ENCODE peak calls at places on chromosomes 13 and 19, in nine cellular contexts. One of them, this sample, is unnamed.

GRCh38 chr13:29487466-29488454 is 107.7 kb downstream of the SLC7A1 start:
- DNase-seq in EL: no peak
- DNase-seq in ovary: peak
- DNase-seq in sciatic nerve: no peak
- DNase-seq in fibroblast of pulmonary artery: no peak
- DNase-seq in WERI-Rb-1: no peak
- DNase-seq in psoas muscle: no peak
- DNase-seq in NCI-H82: no peak
- DNase-seq in activated CD4-positive, alpha-beta T cell treated with anti-CD3 and anti-CD28 coated beads for 24 hours: no peak
- DNase-seq in this sample: no peak

GRCh38 chr13:23455401-23456185 is 22.1 kb upstream of the SACS start:
- DNase-seq in activated CD4-positive, alpha-beta T cell treated with anti-CD3 and anti-CD28 coated beads for 24 hours: no peak
- DNase-seq in NCI-H82: no peak
- DNase-seq in fibroblast of pulmonary artery: no peak
- DNase-seq in psoas muscle: no peak
- DNase-seq in sciatic nerve: no peak
- DNase-seq in EL: no peak
- DNase-seq in WERI-Rb-1: no peak
- DNase-seq in ovary: no peak
- DNase-seq in this sample: no peak

GRCh38 chr13:106276876-106277275 is 258.6 kb downstream of the EFNB2 start:
- DNase-seq in sciatic nerve: no peak
- DNase-seq in fibroblast of pulmonary artery: no peak
- DNase-seq in activated CD4-positive, alpha-beta T cell treated with anti-CD3 and anti-CD28 coated beads for 24 hours: no peak
- DNase-seq in EL: no peak
- DNase-seq in NCI-H82: no peak
- DNase-seq in psoas muscle: no peak
- DNase-seq in ovary: no peak
- DNase-seq in WERI-Rb-1: no peak
- DNase-seq in this sample: no peak

GRCh38 chr13:46339035-46339666 is 47.9 kb downstream of the RUBCNL start:
- DNase-seq in psoas muscle: no peak
- DNase-seq in NCI-H82: no peak
- DNase-seq in activated CD4-positive, alpha-beta T cell treated with anti-CD3 and anti-CD28 coated beads for 24 hours: no peak
- DNase-seq in fibroblast of pulmonary artery: peak
- DNase-seq in EL: peak
- DNase-seq in sciatic nerve: peak
- DNase-seq in WERI-Rb-1: no peak
- DNase-seq in ovary: no peak
- DNase-seq in this sample: no peak

GRCh38 chr19:54420383-54421168 is 5.3 kb downstream of the TTYH1 start:
- DNase-seq in NCI-H82: no peak
- DNase-seq in sciatic nerve: peak
- DNase-seq in ovary: no peak
- DNase-seq in fibroblast of pulmonary artery: peak
- DNase-seq in psoas muscle: no peak
- DNase-seq in activated CD4-positive, alpha-beta T cell treated with anti-CD3 and anti-CD28 coated beads for 24 hours: no peak
- DNase-seq in EL: no peak
- DNase-seq in WERI-Rb-1: no peak
- DNase-seq in this sample: no peak

GRCh38 chr19:57241181-57241580 is 749 bp downstream of the ZNF805 start:
- DNase-seq in psoas muscle: no peak
- DNase-seq in fibroblast of pulmonary artery: peak
- DNase-seq in NCI-H82: peak
- DNase-seq in ovary: no peak
- DNase-seq in WERI-Rb-1: no peak
- DNase-seq in sciatic nerve: no peak
- DNase-seq in EL: peak
- DNase-seq in activated CD4-positive, alpha-beta T cell treated with anti-CD3 and anti-CD28 coated beads for 24 hours: no peak
- DNase-seq in this sample: no peak

GRCh38 chr13:80297094-80297493 is 43.8 kb downstream of the SPRY2 start:
- DNase-seq in psoas muscle: no peak
- DNase-seq in WERI-Rb-1: no peak
- DNase-seq in activated CD4-positive, alpha-beta T cell treated with anti-CD3 and anti-CD28 coated beads for 24 hours: no peak
- DNase-seq in fibroblast of pulmonary artery: no peak
- DNase-seq in sciatic nerve: no peak
- DNase-seq in NCI-H82: no peak
- DNase-seq in ovary: no peak
- DNase-seq in EL: no peak
- DNase-seq in this sample: no peak

GRCh38 chr19:41437944-41438574 is 1.7 kb downstream of the DMAC2 start:
- DNase-seq in EL: no peak
- DNase-seq in NCI-H82: no peak
- DNase-seq in fibroblast of pulmonary artery: no peak
- DNase-seq in sciatic nerve: peak
- DNase-seq in psoas muscle: no peak
- DNase-seq in ovary: peak
- DNase-seq in WERI-Rb-1: no peak
- DNase-seq in activated CD4-positive, alpha-beta T cell treated with anti-CD3 and anti-CD28 coated beads for 24 hours: no peak
- DNase-seq in this sample: peak

GRCh38 chr13:47117268-47117667 is 220.4 kb upstream of the HTR2A start:
- DNase-seq in fibroblast of pulmonary artery: peak
- DNase-seq in ovary: no peak
- DNase-seq in activated CD4-positive, alpha-beta T cell treated with anti-CD3 and anti-CD28 coated beads for 24 hours: no peak
- DNase-seq in NCI-H82: no peak
- DNase-seq in psoas muscle: no peak
- DNase-seq in sciatic nerve: no peak
- DNase-seq in EL: peak
- DNase-seq in WERI-Rb-1: no peak
- DNase-seq in this sample: no peak

This sample was measured in suprapubic skin.